ENCODE peak calls at places on chromosome 19, in six cellular contexts. N, V, I, P, M and D are unnamed samples.

GRCh38 chr19:2034729-2035589 is 16.1 kb downstream of the MKNK2 start:
- DNase-seq in M (peak), N (peak), I (no peak), P (no peak), V (peak), D (peak)

GRCh38 chr19:39506944-39507714 is 7.8 kb upstream of the SELENOV start:
- DNase-seq in M (no peak), P (no peak), I (no peak), N (peak), V (no peak), D (peak)

GRCh38 chr19:53002479-53002878 is 11.2 kb upstream of the ERVV-1 start:
- DNase-seq in P (no peak), M (no peak), I (no peak), V (no peak), N (no peak), D (no peak)

GRCh38 chr19:58154287-58154678 is 3.7 kb upstream of the ZNF329 start:
- DNase-seq in N (peak), V (peak), I (peak), P (peak), M (no peak), D (peak)

GRCh38 chr19:14004619-14005380 is 1.3 kb downstream of the RFX1 start:
- DNase-seq in N (peak), V (peak), I (peak), M (peak), P (peak), D (no peak)

GRCh38 chr19:41945135-41945766 is 13.9 kb downstream of the RABAC1 start:
- DNase-seq in V (peak), M (no peak), I (no peak), N (no peak), P (no peak), D (no peak)

GRCh38 chr19:33417751-33418150 is 44.2 kb downstream of the CEBPG start:
- DNase-seq in N (no peak), I (no peak), M (peak), P (no peak), V (no peak), D (no peak)

GRCh38 chr19:5966215-5966614 is 11.7 kb downstream of the RANBP3 start:
- DNase-seq in M (no peak), V (no peak), I (no peak), P (no peak), N (peak), D (no peak)

GRCh38 chr19:58009666-58010301 is 7.2 kb upstream of the ZNF606 start:
- DNase-seq in V (peak), P (peak), I (peak), M (peak), N (peak), D (peak)

GRCh38 chr19:50794778-50795664 is 4.8 kb downstream of the ACP4 start:
- DNase-seq in M (no peak), V (no peak), N (peak), I (no peak), P (no peak), D (no peak)

GRCh38 chr19:8052464-8052859 is at the start of gene CCL25:
- DNase-seq in M (no peak), V (no peak), P (no peak), N (no peak), I (no peak), D (no peak)

GRCh38 chr19:42290136-42290522 is 11.8 kb upstream of the PRR19 start:
- DNase-seq in I (no peak), P (no peak), V (no peak), M (no peak), N (no peak), D (no peak)

GRCh38 chr19:16449330-16449961 is 22.3 kb downstream of the EPS15L1 start:
- DNase-seq in M (no peak), P (no peak), V (no peak), N (no peak), I (no peak), D (no peak)

GRCh38 chr19:55652311-55653078 is 2.3 kb upstream of the U2AF2 start:
- DNase-seq in N (no peak), P (no peak), M (peak), I (no peak), V (no peak), D (no peak)

GRCh38 chr19:40147693-40148347 is 43.4 kb upstream of the MAP3K10 start:
- DNase-seq in V (no peak), P (no peak), N (peak), M (no peak), I (no peak), D (peak)

GRCh38 chr19:40433391-40434216 is 7.8 kb upstream of the SERTAD1 start:
- DNase-seq in M (peak), V (peak), P (peak), N (peak), I (peak), D (peak)

GRCh38 chr19:53868091-53868891 is 608 bp downstream of the MYADM start:
- DNase-seq in N (peak), M (peak), I (peak), V (peak), P (peak), D (peak)

GRCh38 chr19:6362024-6362344 is 653 bp downstream of the CLPP start:
- DNase-seq in I (no peak), V (peak), P (no peak), N (no peak), M (no peak), D (no peak)

GRCh38 chr19:35793381-35794165 is 18.2 kb downstream of the ARHGAP33 start:
- DNase-seq in M (no peak), P (no peak), N (peak), V (peak), I (no peak), D (no peak)

GRCh38 chr19:44163789-44164188 is 1.1 kb upstream of the ZNF226 start:
- DNase-seq in N (no peak), P (no peak), M (no peak), I (no peak), V (no peak), D (no peak)

GRCh38 chr19:40503300-40503699 is 36.5 kb downstream of the SPTBN4 start:
- DNase-seq in I (no peak), M (no peak), N (no peak), P (no peak), V (no peak), D (no peak)

GRCh38 chr19:6811906-6812305 is 39.4 kb downstream of the VAV1 start:
- DNase-seq in N (peak), I (no peak), P (no peak), V (no peak), M (no peak), D (peak)

GRCh38 chr19:7349961-7350711 is 1.4 kb downstream of the ARHGEF18 start:
- DNase-seq in M (no peak), I (no peak), V (no peak), P (no peak), N (no peak), D (no peak)

GRCh38 chr19:54473071-54473941 is at the start of gene CDC42EP5:
- DNase-seq in V (peak), N (peak), M (no peak), P (peak), I (peak), D (peak)

GRCh38 chr19:10655457-10656312 is 1.5 kb downstream of the ILF3 start:
- DNase-seq in M (no peak), I (no peak), P (no peak), N (peak), V (no peak), D (peak)
- TF ChIP-seq CTCF in M (no peak), I (no peak), P (no peak), N (no peak), V (no peak), D (peak)

GRCh38 chr19:15263361-15263985 is 31.2 kb upstream of the EPHX3 start:
- DNase-seq in N (no peak), P (no peak), V (no peak), I (no peak), M (peak), D (no peak)

GRCh38 chr19:15262011-15262410 is 29.8 kb upstream of the EPHX3 start:
- DNase-seq in P (no peak), V (no peak), N (no peak), M (no peak), I (no peak), D (no peak)

GRCh38 chr19:15257782-15258181 is 25.5 kb upstream of the EPHX3 start:
- DNase-seq in V (no peak), P (no peak), I (no peak), M (peak), N (no peak), D (no peak)

GRCh38 chr19:15259900-15260299 is 27.7 kb upstream of the EPHX3 start:
- DNase-seq in M (peak), N (no peak), P (no peak), I (no peak), V (no peak), D (no peak)

GRCh38 chr19:15260939-15261338 is 28.7 kb upstream of the EPHX3 start:
- DNase-seq in P (no peak), I (no peak), M (peak), N (no peak), V (no peak), D (no peak)
- TF ChIP-seq CTCF in P (peak), I (peak), M (no peak), N (peak), V (no peak), D (peak)

GRCh38 chr19:15299568-15300409 is 32.5 kb downstream of the BRD4 start:
- DNase-seq in M (no peak), P (no peak), V (no peak), N (no peak), I (no peak), D (no peak)

GRCh38 chr19:15298847-15299567 is 33.3 kb downstream of the BRD4 start:
- DNase-seq in V (no peak), I (no peak), P (no peak), M (no peak), N (no peak), D (no peak)

GRCh38 chr19:15296841-15297415 is 35.4 kb downstream of the BRD4 start:
- DNase-seq in I (no peak), N (no peak), P (no peak), M (no peak), V (no peak), D (no peak)

GRCh38 chr19:15296353-15296752 is 36.0 kb downstream of the BRD4 start:
- DNase-seq in P (peak), M (no peak), I (peak), V (no peak), N (no peak), D (no peak)

GRCh38 chr19:15297416-15298224 is 34.7 kb downstream of the BRD4 start:
- DNase-seq in P (no peak), M (no peak), V (no peak), I (no peak), N (peak), D (peak)
- TF ChIP-seq CTCF in P (no peak), M (no peak), V (no peak), I (no peak), N (peak), D (peak)

GRCh38 chr19:17834350-17835181 is 13.2 kb downstream of the JAK3 start:
- DNase-seq in I (no peak), N (no peak), M (no peak), V (no peak), P (no peak), D (no peak)
- TF ChIP-seq CTCF in I (no peak), N (peak), M (no peak), V (no peak), P (no peak), D (no peak)

GRCh38 chr19:806815-807421 is 9.7 kb downstream of the PTBP1 start:
- DNase-seq in P (no peak), I (no peak), V (no peak), N (no peak), M (no peak), D (no peak)
- TF ChIP-seq CTCF in P (no peak), I (no peak), V (no peak), N (no peak), M (no peak), D (no peak)

GRCh38 chr19:4447327-4448146 is 10.1 kb downstream of the UBXN6 start:
- DNase-seq in N (no peak), V (no peak), I (no peak), M (no peak), P (no peak), D (no peak)

GRCh38 chr19:4446801-4447200 is 10.8 kb downstream of the UBXN6 start:
- DNase-seq in I (no peak), N (no peak), P (no peak), V (no peak), M (no peak), D (no peak)

GRCh38 chr19:4448147-4448985 is 9.2 kb downstream of the UBXN6 start:
- DNase-seq in P (no peak), N (no peak), I (no peak), V (no peak), M (no peak), D (no peak)

GRCh38 chr19:4449826-4450075 is 7.8 kb downstream of the UBXN6 start:
- DNase-seq in I (no peak), P (no peak), N (no peak), M (no peak), V (no peak), D (no peak)

DNA sequence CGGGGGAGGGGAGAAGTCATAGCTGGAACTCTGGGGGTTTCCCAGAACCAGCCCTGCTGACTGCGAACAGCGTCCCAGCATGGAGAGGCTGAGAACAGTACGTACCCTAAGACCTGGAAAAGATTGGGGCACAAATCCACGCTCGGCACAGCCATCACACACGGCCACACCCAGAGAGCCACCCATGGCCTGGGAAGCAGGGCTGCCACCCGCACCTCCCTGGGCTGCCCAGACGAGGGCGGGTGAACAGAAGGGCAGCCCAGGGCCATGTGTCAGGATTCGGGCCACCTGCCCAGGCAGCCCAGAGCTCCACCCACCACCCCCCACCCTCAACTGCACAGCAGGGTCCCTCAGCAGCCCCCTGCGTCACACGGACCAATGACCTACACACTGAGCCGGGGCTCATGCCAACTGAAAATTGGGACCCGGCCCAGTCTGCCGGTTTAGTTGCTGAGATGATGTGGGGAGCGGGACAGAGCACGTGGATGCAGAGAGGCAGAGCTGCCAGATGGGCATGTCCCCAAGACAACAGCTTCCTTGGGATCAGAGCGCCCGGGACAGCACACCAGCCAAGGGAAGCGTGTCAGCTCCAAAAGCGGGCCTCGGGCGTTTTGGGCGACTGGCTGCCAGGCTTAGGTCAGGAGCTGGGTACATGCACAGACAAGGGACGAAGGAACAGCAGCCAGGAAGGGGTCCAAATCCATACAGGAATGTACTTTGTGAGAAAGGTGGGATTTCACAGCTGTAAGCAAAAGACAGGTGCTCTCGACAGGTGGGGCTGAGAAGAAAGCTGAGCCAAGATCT is 8.4 kb downstream of the UBXN6 start:
- DNase-seq in V (no peak), N (peak), I (peak), M (no peak), P (peak), D (no peak)
- TF ChIP-seq CTCF in V (no peak), N (no peak), I (peak), M (no peak), P (peak), D (no peak)